ENCODE peak calls at places on chromosome 19, in eight cellular contexts. W is anterior cingulate cortex, J is erythroblast, Y is cardiac muscle cell, N is T-helper 17 cell, H is mucosa of descending colon, P is body of pancreas, K is breast epithelium. I is an unnamed sample.

GRCh38 chr19:35078807-35079206 is 36.8 kb upstream of the FXYD3 start:
- DNase-seq in N (no peak), P (no peak), Y (no peak), H (no peak), J (no peak), W (no peak), K (no peak), I (no peak)

GRCh38 chr19:2446390-2446789 is 10.4 kb downstream of the LMNB2 start:
- DNase-seq in Y (no peak), N (no peak), J (no peak), H (no peak), P (no peak), W (no peak), K (no peak), I (no peak)

GRCh38 chr19:10270616-10271394 is at the start of gene ICAM1:
- DNase-seq in H (peak; percentile 76), W (peak; percentile 42), P (peak; percentile 83), N (peak; percentile 62), K (peak; percentile 66), J (peak; percentile 48), Y (no peak), I (peak; percentile 93)

GRCh38 chr19:6241056-6241455 is 38.7 kb downstream of the MLLT1 start:
- DNase-seq in Y (no peak), P (no peak), K (no peak), W (no peak), J (no peak), N (no peak), H (no peak), I (no peak)

GRCh38 chr19:12453495-12453894 is 12.7 kb upstream of the ZNF443 start:
- DNase-seq in J (no peak), W (no peak), Y (no peak), N (no peak), P (peak; percentile 9), K (peak; percentile 33), H (peak; percentile 78), I (no peak)

GRCh38 chr19:10219678-10220077 is 11.5 kb downstream of the S1PR2 start:
- DNase-seq in Y (no peak), K (no peak), P (peak; percentile 13), W (no peak), J (peak; percentile 32), H (peak; percentile 25), N (no peak), I (no peak)

GRCh38 chr19:35879068-35879467 is 10.7 kb downstream of the APLP1 start:
- DNase-seq in W (no peak), N (no peak), P (no peak), J (no peak), K (no peak), H (no peak), Y (no peak), I (peak; percentile 59)

GRCh38 chr19:54179921-54180452 is 7.0 kb upstream of the TMC4 start:
- DNase-seq in J (peak; percentile 77), N (no peak), K (no peak), W (no peak), Y (peak; percentile 89), H (peak; percentile 83), P (peak; percentile 58), I (no peak)

GRCh38 chr19:52086481-52086880 is 9.1 kb downstream of the ZNF841 start:
- DNase-seq in Y (no peak), N (no peak), J (no peak), W (no peak), P (no peak), K (no peak), H (no peak), I (no peak)

GRCh38 chr19:21569497-21569870 is 64.1 kb downstream of the ZNF429 start:
- DNase-seq in W (no peak), Y (no peak), N (no peak), H (peak; percentile 63), J (no peak), K (peak; percentile 63), P (no peak), I (no peak)